ENCODE peak calls at places on chromosomes 11 and 22, in six cellular contexts. J, B, V, G, R and K are unnamed samples.

GRCh38 chr11:94968334-94968958 is 4.9 kb downstream of the CWC15 start:
- DNase-seq in J (peak), B (no peak), V (no peak), G (peak), R (peak), K (peak)

GRCh38 chr22:40107756-40108437 is 69.8 kb upstream of the TNRC6B start:
- DNase-seq in J (peak), B (no peak), V (no peak), G (peak), R (peak), K (no peak)

GRCh38 chr11:105181100-105181499 is 41.5 kb upstream of the CARD18 start:
- DNase-seq in J (peak), B (no peak), V (no peak), G (peak), R (peak), K (no peak)

GRCh38 chr11:1071571-1072115 is 3.0 kb upstream of the MUC2 start:
- DNase-seq in J (no peak), B (no peak), V (no peak), G (no peak), R (no peak), K (no peak)

GRCh38 chr22:48154169-48154942 is 1391.9 kb downstream of the TBC1D22A start:
- DNase-seq in J (no peak), B (no peak), V (no peak), G (no peak), R (no peak), K (no peak)

GRCh38 chr22:20432244-20432686 is 5.4 kb downstream of the SCARF2 start:
- DNase-seq in J (no peak), B (no peak), V (no peak), G (no peak), R (no peak), K (no peak)

GRCh38 chr11:64291746-64292457 is 800 bp downstream of the KCNK4 start:
- DNase-seq in J (peak), B (no peak), V (no peak), G (no peak), R (no peak), K (no peak)

GRCh38 chr22:21450858-21451331 is 16.3 kb upstream of the TMEM191C start:
- DNase-seq in J (no peak), B (no peak), V (no peak), G (no peak), R (no peak), K (no peak)

GRCh38 chr11:32015435-32015834 is 75.4 kb upstream of the RCN1 start:
- DNase-seq in J (no peak), B (no peak), V (no peak), G (peak), R (no peak), K (no peak)
- TF ChIP-seq EZH2phosphoT487 in J (no peak), B (no peak), V (no peak), G (no peak), R (no peak), K (no peak)

GRCh38 chr22:46539169-46539568 is 1.7 kb upstream of the CELSR1 start:
- DNase-seq in J (no peak), B (no peak), V (no peak), G (no peak), R (no peak), K (no peak)
- TF ChIP-seq EZH2 in J (no peak), B (no peak), V (no peak), G (no peak), R (no peak), K (no peak)

DNA sequence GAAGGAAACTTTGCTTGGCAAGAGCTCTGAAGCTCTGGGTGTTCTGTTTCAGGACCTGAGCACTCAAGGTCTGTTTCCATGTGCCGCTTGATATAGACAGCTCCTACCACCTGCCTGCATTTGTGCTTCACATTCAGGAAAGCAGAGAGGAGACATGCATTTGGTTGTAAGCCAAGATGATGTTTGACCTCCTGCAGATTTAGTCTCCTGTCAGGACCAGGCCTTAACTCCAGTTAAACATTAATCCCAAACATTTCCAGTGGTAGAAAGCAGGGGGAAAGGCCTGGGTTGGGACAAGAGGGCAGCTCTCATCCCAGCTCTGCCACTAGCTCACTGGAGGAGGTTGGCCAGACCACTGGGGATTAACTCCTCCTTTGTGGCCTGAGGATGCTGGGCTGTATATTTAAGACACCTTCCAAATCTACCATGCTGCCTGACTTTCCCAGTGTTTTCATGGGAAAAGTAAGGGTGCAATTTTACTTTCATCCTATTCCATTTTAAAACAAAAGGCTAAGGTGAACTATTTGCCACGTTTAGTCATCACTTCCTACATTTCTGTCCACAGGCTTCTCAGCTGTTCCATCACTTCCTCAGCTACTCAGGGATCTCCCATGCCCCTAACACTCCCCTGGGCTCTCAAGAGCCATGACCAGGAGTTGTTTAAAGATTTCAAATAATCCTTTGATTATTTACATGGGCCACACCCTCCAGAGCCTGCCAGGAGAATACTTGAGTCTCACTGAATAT is 80.9 kb downstream of the INSC start:
- DNase-seq in J (peak), B (no peak), V (no peak), G (no peak), R (no peak), K (no peak)
- TF ChIP-seq EZH2phosphoT487 in J (no peak), B (no peak), V (no peak), G (no peak), R (no peak), K (no peak)

GRCh38 chr11:8268530-8269461 is 5.1 kb upstream of the LMO1 start:
- DNase-seq in J (peak), B (no peak), V (peak), G (peak), R (no peak), K (peak)
- TF ChIP-seq EZH2 in J (peak), B (no peak), V (no peak), G (peak), R (no peak), K (peak)

DNA sequence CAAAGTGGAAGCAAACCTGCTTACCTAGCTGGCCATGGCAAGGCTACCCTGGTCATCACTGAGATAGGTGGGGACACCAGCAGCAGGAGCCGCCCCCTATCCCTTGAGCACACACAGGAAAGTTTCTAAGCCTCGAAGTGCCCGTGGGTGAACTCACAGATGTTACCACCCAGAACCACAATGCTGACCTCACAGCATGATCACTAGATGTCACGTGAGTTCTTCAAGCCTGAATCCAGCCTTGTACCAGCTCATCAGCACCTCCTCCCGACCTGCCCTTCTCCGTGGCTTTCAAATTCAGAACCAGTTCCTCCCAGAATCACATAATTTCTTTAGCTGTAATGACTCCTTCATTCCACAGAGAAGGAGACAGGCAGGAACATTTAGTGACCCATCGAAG is 24.7 kb upstream of the TIMP3 start:
- DNase-seq in J (no peak), B (no peak), V (no peak), G (no peak), R (no peak), K (no peak)
- TF ChIP-seq EZH2phosphoT487 in J (no peak), B (no peak), V (no peak), G (no peak), R (no peak), K (no peak)

GRCh38 chr11:62340269-62340901 is 3.1 kb downstream of the ASRGL1 start:
- DNase-seq in J (peak), B (peak), V (peak), G (peak), R (peak), K (peak)

GRCh38 chr11:62336949-62337681 is at the start of gene ASRGL1:
- DNase-seq in J (peak), B (peak), V (peak), G (peak), R (peak), K (peak)

GRCh38 chr11:62333768-62334167 is 3.5 kb upstream of the ASRGL1 start:
- DNase-seq in J (no peak), B (no peak), V (no peak), G (no peak), R (no peak), K (no peak)

GRCh38 chr11:62338218-62338617 is 970 bp downstream of the ASRGL1 start:
- DNase-seq in J (no peak), B (no peak), V (no peak), G (no peak), R (no peak), K (no peak)

GRCh38 chr11:62337682-62338181 is 484 bp downstream of the ASRGL1 start:
- DNase-seq in J (peak), B (no peak), V (peak), G (peak), R (peak), K (peak)
- TF ChIP-seq EZH2 in J (no peak), B (no peak), V (no peak), G (peak), R (no peak), K (no peak)

DNA sequence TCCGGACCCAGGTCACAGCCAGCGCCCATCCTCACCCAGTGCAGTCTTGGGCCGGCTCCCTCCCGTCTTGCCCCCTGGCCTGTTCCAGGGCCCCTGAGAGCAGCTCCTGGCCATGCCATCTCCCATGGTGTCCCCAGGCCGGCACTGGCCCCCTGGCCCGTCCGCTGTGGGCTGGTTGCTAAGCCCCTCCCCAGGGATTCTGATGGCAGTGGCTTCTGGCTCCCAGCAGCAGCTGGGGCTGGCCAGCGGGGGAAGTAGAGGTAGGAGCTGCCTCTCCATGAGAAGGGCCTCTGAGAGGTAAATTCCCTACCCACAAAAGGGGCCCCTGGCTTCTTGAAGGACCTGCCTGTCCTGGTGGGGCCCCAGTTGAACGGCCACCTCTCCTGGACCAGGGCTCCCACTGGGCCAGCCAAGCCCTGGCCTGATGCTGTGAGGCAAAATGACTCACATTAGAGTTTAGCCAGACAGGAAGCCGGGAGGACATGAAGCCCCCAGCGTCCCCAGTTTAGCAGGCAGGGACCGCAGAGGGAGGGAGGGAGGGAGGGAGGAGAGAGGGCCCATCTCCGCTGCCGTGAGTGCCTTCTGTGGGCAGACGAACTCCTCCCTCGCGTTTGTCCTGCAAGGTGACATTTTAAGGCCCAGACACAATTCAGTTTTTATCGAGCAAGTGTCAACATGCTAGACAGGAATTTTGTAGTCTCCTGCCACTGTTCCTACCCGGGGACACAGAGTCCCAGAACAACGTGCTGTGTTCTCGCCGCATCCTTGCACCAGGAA is 32.9 kb upstream of the GAL start:
- DNase-seq in J (peak), B (no peak), V (no peak), G (peak), R (no peak), K (peak)
- TF ChIP-seq EZH2phosphoT487 in J (no peak), B (no peak), V (no peak), G (no peak), R (no peak), K (no peak)

GRCh38 chr22:42342426-42343135 is 72.1 kb upstream of the TCF20 start:
- DNase-seq in J (no peak), B (no peak), V (peak), G (no peak), R (no peak), K (no peak)

GRCh38 chr22:42343551-42344081 is 73.2 kb upstream of the TCF20 start:
- DNase-seq in J (peak), B (no peak), V (peak), G (peak), R (peak), K (peak)

GRCh38 chr22:42344391-42344861 is 74.0 kb upstream of the TCF20 start:
- DNase-seq in J (peak), B (no peak), V (peak), G (peak), R (no peak), K (peak)

GRCh38 chr22:42341779-42342178 is 71.3 kb upstream of the TCF20 start:
- DNase-seq in J (no peak), B (no peak), V (no peak), G (no peak), R (no peak), K (no peak)

DNA sequence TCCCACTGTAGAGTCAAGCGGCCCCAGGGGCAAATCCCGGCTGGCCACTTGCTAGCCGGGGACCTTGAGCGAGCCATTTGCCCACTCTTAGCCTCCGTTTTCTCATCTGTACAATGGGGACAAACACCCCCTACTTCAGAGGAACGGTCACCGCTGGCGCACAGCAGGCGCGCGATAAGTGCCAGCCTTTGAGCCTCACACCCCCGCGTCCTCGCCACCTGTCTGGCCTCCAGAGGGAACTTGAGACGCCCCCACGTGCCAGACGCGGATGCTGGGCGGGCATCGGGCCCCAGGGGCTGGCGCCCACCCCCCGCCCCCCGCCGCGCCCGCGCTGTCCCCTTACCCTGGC is 72.7 kb upstream of the TCF20 start:
- DNase-seq in J (no peak), B (no peak), V (no peak), G (peak), R (no peak), K (peak)
- TF ChIP-seq EZH2 in J (no peak), B (no peak), V (no peak), G (no peak), R (no peak), K (no peak)

GRCh38 chr11:23124996-23125395 is 264.7 kb upstream of the CCDC179 start:
- DNase-seq in J (no peak), B (no peak), V (no peak), G (no peak), R (peak), K (no peak)
- TF ChIP-seq EZH2phosphoT487 in J (no peak), B (no peak), V (no peak), G (no peak), R (no peak), K (no peak)